ENCODE peak calls at places on chromosomes 11 and 22, in ten cellular contexts. U is prostate gland; X is HAP-1; E is uterus; Y is esophagus muscularis mucosa; T is LNCaP clone FGC; L is transverse colon; Z is effector memory CD4-positive, alpha-beta T cell; M is H7; F is endodermal cell. D is an unnamed sample.

GRCh38 chr22:44410396-44411056 is 87.5 kb downstream of the RTL6 start:
- DNase-seq in U (no peak), X (no peak), E (no peak), Y (no peak), T (no peak), L (no peak), Z (no peak), M (peak), F (peak), D (no peak)

GRCh38 chr22:21632237-21632895 is at the start of gene CCDC116:
- DNase-seq in U (no peak), X (peak), E (no peak), Y (no peak), T (no peak), L (peak), Z (peak), M (peak), F (peak), D (no peak)

GRCh38 chr11:6604081-6604626 is 580 bp downstream of the ILK start:
- DNase-seq in U (peak), X (peak), E (no peak), Y (peak), T (peak), L (peak), Z (no peak), M (peak), F (peak), D (no peak)

GRCh38 chr11:125626381-125626950 is 1.5 kb downstream of the CHEK1 start:
- DNase-seq in U (no peak), X (no peak), E (no peak), Y (no peak), T (peak), L (no peak), Z (no peak), M (peak), F (no peak), D (peak)

GRCh38 chr11:104015649-104016415 is 20.6 kb upstream of the DDI1 start:
- DNase-seq in U (no peak), X (no peak), E (no peak), Y (no peak), T (no peak), L (no peak), Z (no peak), M (no peak), F (no peak), D (no peak)

GRCh38 chr11:122751298-122752070 is 86.8 kb upstream of the CRTAM start:
- DNase-seq in U (no peak), X (no peak), E (no peak), Y (no peak), T (no peak), L (no peak), Z (no peak), M (no peak), F (no peak), D (no peak)

GRCh38 chr22:49569286-49570031 is 258.2 kb downstream of the BRD1 start:
- DNase-seq in U (no peak), X (peak), E (peak), Y (no peak), T (no peak), L (peak), Z (no peak), M (peak), F (peak), D (no peak)

GRCh38 chr11:8654503-8654902 is 28.0 kb downstream of the TRIM66 start:
- DNase-seq in U (no peak), X (no peak), E (no peak), Y (no peak), T (no peak), L (no peak), Z (no peak), M (no peak), F (no peak), D (no peak)

GRCh38 chr11:1506981-1507380 is 20.4 kb upstream of the MOB2 start:
- DNase-seq in U (no peak), X (no peak), E (no peak), Y (no peak), T (no peak), L (no peak), Z (no peak), M (no peak), F (no peak), D (no peak)

GRCh38 chr11:38448284-38448683 is 1850.2 kb upstream of the RAG2 start:
- DNase-seq in U (no peak), X (no peak), E (no peak), Y (no peak), T (peak), L (no peak), Z (no peak), M (no peak), F (no peak), D (no peak)

GRCh38 chr11:129895126-129896041 is at the start of gene NFRKB:
- DNase-seq in U (peak), X (peak), E (peak), Y (peak), T (no peak), L (peak), Z (peak), M (peak), F (peak), D (peak)

DNA sequence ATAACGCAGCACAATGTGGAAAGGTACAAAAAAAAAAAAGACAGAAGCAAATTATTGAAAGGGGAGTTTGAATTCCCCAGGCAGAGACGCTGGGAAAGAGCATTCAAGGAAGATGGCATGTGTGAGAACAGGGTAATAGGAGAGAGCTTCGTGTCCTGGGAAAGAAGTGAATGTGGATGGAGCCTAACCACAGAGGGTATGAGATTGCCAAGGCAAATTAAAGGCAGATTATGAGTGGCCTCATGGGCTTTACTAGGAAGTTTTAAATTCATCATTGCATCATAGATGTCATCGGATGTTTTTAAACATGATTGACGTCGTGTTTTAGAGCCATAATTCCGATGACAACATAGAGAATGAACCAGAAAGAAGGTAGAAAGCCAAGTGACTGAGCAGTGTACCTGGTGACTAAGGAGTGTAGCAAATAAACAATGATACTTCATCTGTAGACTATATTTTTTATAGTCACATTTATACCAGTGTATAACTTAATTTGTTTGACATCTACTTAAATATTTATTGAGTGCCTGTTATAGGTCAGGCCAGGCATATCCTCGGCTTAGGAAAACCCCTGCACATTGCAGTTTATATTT is 151.4 kb downstream of the MSANTD4 start:
- DNase-seq in U (no peak), X (no peak), E (no peak), Y (no peak), T (no peak), L (no peak), Z (no peak), M (no peak), F (no peak), D (no peak)
- H3K4me3 ChIP-seq in U (no peak), X (no peak), E (no peak), Y (no peak), T (no peak), L (no peak), Z (no peak), M (no peak), F (no peak), D (no peak)

GRCh38 chr11:34512810-34513673 is 552 bp downstream of the ELF5 start:
- DNase-seq in U (peak), X (peak), E (no peak), Y (no peak), T (no peak), L (peak), Z (no peak), M (peak), F (peak), D (no peak)
- H3K4me3 ChIP-seq in U (no peak), X (no peak), E (no peak), Y (no peak), T (no peak), L (no peak), Z (no peak), M (no peak), F (no peak), D (no peak)

GRCh38 chr22:31279821-31280496 is 12.3 kb downstream of the PIK3IP1 start:
- DNase-seq in U (no peak), X (no peak), E (no peak), Y (no peak), T (no peak), L (no peak), Z (no peak), M (no peak), F (no peak), D (no peak)

GRCh38 chr22:31279327-31279669 is 13.0 kb downstream of the PIK3IP1 start:
- DNase-seq in U (no peak), X (no peak), E (no peak), Y (no peak), T (no peak), L (no peak), Z (no peak), M (no peak), F (no peak), D (no peak)

GRCh38 chr22:31276426-31277167 is 15.7 kb downstream of the PIK3IP1 start:
- DNase-seq in U (no peak), X (no peak), E (no peak), Y (no peak), T (no peak), L (no peak), Z (no peak), M (no peak), F (no peak), D (no peak)

GRCh38 chr22:31277741-31278642 is 14.3 kb downstream of the PIK3IP1 start:
- DNase-seq in U (no peak), X (no peak), E (no peak), Y (no peak), T (no peak), L (no peak), Z (no peak), M (no peak), F (no peak), D (no peak)

DNA sequence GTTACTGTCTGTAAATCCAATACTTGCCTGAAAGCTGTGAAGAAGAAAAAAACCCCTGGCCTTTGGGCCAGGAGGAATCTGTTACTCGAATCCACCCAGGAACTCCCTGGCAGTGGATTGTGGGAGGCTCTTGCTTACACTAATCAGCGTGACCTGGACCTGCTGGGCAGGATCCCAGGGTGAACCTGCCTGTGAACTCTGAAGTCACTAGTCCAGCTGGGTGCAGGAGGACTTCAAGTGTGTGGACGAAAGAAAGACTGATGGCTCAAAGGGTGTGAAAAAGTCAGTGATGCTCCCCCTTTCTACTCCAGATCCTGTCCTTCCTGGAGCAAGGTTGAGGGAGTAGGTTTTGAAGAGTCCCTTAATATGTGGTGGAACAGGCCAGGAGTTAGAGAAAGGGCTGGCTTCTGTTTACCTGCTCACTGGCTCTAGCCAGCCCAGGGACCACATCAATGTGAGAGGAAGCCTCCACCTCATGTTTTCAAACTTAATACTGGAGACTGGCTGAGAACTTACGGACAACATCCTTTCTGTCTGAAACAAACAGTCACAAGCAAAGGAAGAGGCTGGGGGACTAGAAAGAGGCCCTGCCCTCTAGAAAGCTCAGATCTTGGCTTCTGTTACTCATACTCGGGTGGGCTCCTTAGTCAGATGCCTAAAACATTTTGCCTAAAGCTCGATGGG is 13.5 kb downstream of the PIK3IP1 start:
- DNase-seq in U (no peak), X (no peak), E (no peak), Y (no peak), T (no peak), L (no peak), Z (peak), M (no peak), F (no peak), D (no peak)
- H3K4me3 ChIP-seq in U (no peak), X (no peak), E (no peak), Y (no peak), T (no peak), L (no peak), Z (no peak), M (no peak), F (no peak), D (no peak)

GRCh38 chr22:33112606-33113005 is 54.4 kb upstream of the SYN3 start:
- DNase-seq in U (no peak), X (no peak), E (no peak), Y (no peak), T (no peak), L (no peak), Z (no peak), M (no peak), F (no peak), D (no peak)
- H3K4me3 ChIP-seq in U (no peak), X (no peak), E (no peak), Y (no peak), T (no peak), L (no peak), Z (no peak), M (no peak), F (no peak), D (no peak)

GRCh38 chr11:93846411-93846810 is 4.0 kb downstream of the VSTM5 start:
- DNase-seq in U (no peak), X (no peak), E (no peak), Y (no peak), T (no peak), L (no peak), Z (no peak), M (no peak), F (no peak), D (no peak)

GRCh38 chr11:93849201-93849600 is 1.2 kb downstream of the VSTM5 start:
- DNase-seq in U (no peak), X (no peak), E (no peak), Y (no peak), T (no peak), L (no peak), Z (no peak), M (no peak), F (peak), D (no peak)

GRCh38 chr11:93852242-93852641 is 1.8 kb upstream of the VSTM5 start:
- DNase-seq in U (no peak), X (no peak), E (no peak), Y (peak), T (no peak), L (no peak), Z (no peak), M (no peak), F (peak), D (no peak)

GRCh38 chr11:93849751-93850584 is 450 bp downstream of the VSTM5 start:
- DNase-seq in U (no peak), X (no peak), E (peak), Y (no peak), T (no peak), L (peak), Z (no peak), M (peak), F (peak), D (no peak)

DNA sequence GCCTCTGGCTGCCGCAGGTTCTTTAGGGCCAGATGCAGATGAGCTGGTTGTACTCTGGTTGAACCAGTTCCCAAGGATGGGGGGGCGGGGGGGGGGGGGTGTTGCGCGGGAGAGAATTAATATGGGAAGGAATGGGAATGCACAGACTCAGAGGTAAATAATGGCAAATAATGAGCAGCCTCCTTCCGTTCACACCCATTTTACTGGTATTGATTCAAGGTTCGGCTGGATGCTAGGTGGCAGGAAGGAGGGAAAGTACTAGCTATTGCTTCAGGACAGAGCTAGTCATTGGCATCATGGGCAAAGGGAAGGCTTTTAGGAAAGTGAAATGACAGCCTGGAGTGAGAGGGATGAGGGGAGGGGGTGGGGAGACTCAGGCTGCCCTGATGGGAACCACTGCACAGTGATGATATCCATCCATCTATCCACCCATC is at the start of gene VSTM5:
- DNase-seq in U (no peak), X (no peak), E (no peak), Y (no peak), T (no peak), L (no peak), Z (no peak), M (no peak), F (no peak), D (no peak)
- H3K4me3 ChIP-seq in U (peak), X (no peak), E (peak), Y (peak), T (no peak), L (peak), Z (no peak), M (peak), F (no peak), D (peak)

GRCh38 chr22:19169947-19170318 is 8.6 kb downstream of the SLC25A1 start:
- DNase-seq in U (no peak), X (no peak), E (no peak), Y (no peak), T (no peak), L (no peak), Z (no peak), M (no peak), F (peak), D (no peak)

GRCh38 chr22:19166421-19166820 is 12.1 kb downstream of the SLC25A1 start:
- DNase-seq in U (no peak), X (no peak), E (no peak), Y (no peak), T (no peak), L (no peak), Z (no peak), M (no peak), F (no peak), D (no peak)

GRCh38 chr22:19167106-19167869 is 11.2 kb downstream of the SLC25A1 start:
- DNase-seq in U (no peak), X (no peak), E (no peak), Y (no peak), T (no peak), L (no peak), Z (no peak), M (no peak), F (no peak), D (no peak)

GRCh38 chr22:19168088-19168890 is 10.2 kb downstream of the SLC25A1 start:
- DNase-seq in U (no peak), X (no peak), E (no peak), Y (no peak), T (no peak), L (no peak), Z (no peak), M (peak), F (peak), D (no peak)

GRCh38 chr22:19169002-19169946 is 9.3 kb downstream of the SLC25A1 start:
- DNase-seq in U (no peak), X (peak), E (no peak), Y (no peak), T (no peak), L (no peak), Z (no peak), M (peak), F (peak), D (no peak)
- H3K4me3 ChIP-seq in U (no peak), X (peak), E (no peak), Y (peak), T (no peak), L (no peak), Z (peak), M (peak), F (no peak), D (peak)

GRCh38 chr11:27363576-27364115 is 631 bp upstream of the CCDC34 start:
- DNase-seq in U (no peak), X (no peak), E (no peak), Y (no peak), T (no peak), L (no peak), Z (no peak), M (no peak), F (no peak), D (no peak)
- H3K4me3 ChIP-seq in U (peak), X (peak), E (peak), Y (peak), T (peak), L (peak), Z (peak), M (peak), F (peak), D (peak)

GRCh38 chr11:93524173-93524536 is 19.0 kb downstream of the SMCO4 start:
- DNase-seq in U (no peak), X (no peak), E (no peak), Y (no peak), T (no peak), L (no peak), Z (no peak), M (no peak), F (no peak), D (no peak)
- H3K4me3 ChIP-seq in U (no peak), X (no peak), E (no peak), Y (no peak), T (no peak), L (no peak), Z (no peak), M (no peak), F (no peak), D (no peak)

GRCh38 chr11:116955548-116955947 is 118.1 kb upstream of the APOA1 start:
- DNase-seq in U (no peak), X (no peak), E (no peak), Y (no peak), T (no peak), L (no peak), Z (peak), M (no peak), F (no peak), D (no peak)
- H3K4me3 ChIP-seq in U (no peak), X (no peak), E (no peak), Y (no peak), T (no peak), L (no peak), Z (no peak), M (no peak), F (no peak), D (no peak)